ENCODE peak calls at places on chromosomes 7 and 10, in seven cellular contexts. D is activated CD8-positive, alpha-beta memory T cell treated with anti-CD3 and anti-CD28 coated beads for 4 hours; Z is body of pancreas; F is AG09319; U is Calu3; R is GM12865; M is skeletal muscle cell. W is an unnamed sample.

GRCh38 chr10:132114953-132115520 is 49.3 kb downstream of the JAKMIP3 start:
- DNase-seq in R (no peak), M (no peak), F (no peak), U (no peak), Z (peak), D (no peak), W (no peak)

GRCh38 chr7:148819697-148820332 is 64.3 kb downstream of the EZH2 start:
- DNase-seq in Z (no peak), R (no peak), M (no peak), U (no peak), F (no peak), D (no peak), W (peak)

GRCh38 chr10:93874309-93875031 is 19.3 kb upstream of the SLC35G1 start:
- DNase-seq in R (no peak), U (no peak), D (no peak), M (no peak), F (no peak), Z (no peak), W (peak)

GRCh38 chr10:98299341-98299740 is 31.3 kb upstream of the LOXL4 start:
- DNase-seq in R (no peak), F (no peak), D (no peak), Z (no peak), U (no peak), M (no peak), W (no peak)

GRCh38 chr7:117612637-117613036 is 132.8 kb downstream of the CFTR start:
- DNase-seq in D (no peak), U (no peak), M (no peak), R (no peak), Z (no peak), F (no peak), W (no peak)

GRCh38 chr10:72238392-72239175 is 22.5 kb upstream of the ASCC1 start:
- DNase-seq in U (no peak), Z (peak), D (no peak), M (no peak), F (no peak), R (no peak), W (no peak)

GRCh38 chr10:58352956-58353610 is 18.3 kb downstream of the UBE2D1 start:
- DNase-seq in M (no peak), F (no peak), Z (no peak), D (no peak), R (no peak), U (no peak), W (no peak)

GRCh38 chr10:84820121-84820520 is 491.7 kb downstream of the CCSER2 start:
- DNase-seq in D (no peak), F (no peak), U (peak), M (no peak), Z (no peak), R (peak), W (no peak)

GRCh38 chr10:21100190-21100589 is 203.1 kb upstream of the NEBL start:
- DNase-seq in R (no peak), D (no peak), Z (no peak), F (no peak), M (no peak), U (no peak), W (no peak)

GRCh38 chr10:124098575-124098974 is 5.2 kb upstream of the CHST15 start:
- DNase-seq in D (no peak), R (no peak), U (no peak), M (no peak), Z (no peak), F (no peak), W (no peak)

GRCh38 chr10:62230344-62231138 is 38.1 kb downstream of the RTKN2 start:
- DNase-seq in M (no peak), D (no peak), R (no peak), Z (no peak), F (no peak), U (no peak), W (peak)

GRCh38 chr10:132209130-132209529 is 22.4 kb downstream of the DPYSL4 start:
- DNase-seq in R (no peak), D (no peak), F (no peak), U (no peak), M (no peak), Z (no peak), W (no peak)

GRCh38 chr10:89207801-89208551 is 859 bp upstream of the CH25H start:
- DNase-seq in D (no peak), R (peak), M (no peak), F (no peak), U (peak), Z (peak), W (no peak)

GRCh38 chr7:16758634-16759602 is 5.4 kb downstream of the TSPAN13 start:
- DNase-seq in F (no peak), D (no peak), Z (no peak), M (no peak), U (no peak), R (no peak), W (no peak)

GRCh38 chr10:103044942-103045489 is 126.9 kb downstream of the CNNM2 start:
- DNase-seq in D (no peak), Z (no peak), U (no peak), M (no peak), F (peak), R (no peak), W (no peak)

GRCh38 chr10:126502481-126502880 is 114.2 kb upstream of the ADAM12 start:
- DNase-seq in R (no peak), D (no peak), F (no peak), Z (no peak), M (peak), U (no peak), W (no peak)

GRCh38 chr10:3418041-3418760 is 245.6 kb upstream of the PITRM1 start:
- DNase-seq in M (no peak), F (no peak), Z (no peak), D (no peak), U (no peak), R (no peak), W (peak)

GRCh38 chr7:51471199-51472016 is 154.8 kb upstream of the COBL start:
- DNase-seq in M (no peak), R (no peak), D (no peak), F (no peak), Z (no peak), U (no peak), W (no peak)

GRCh38 chr7:27110163-27110976 is 7.9 kb upstream of the HOXA2 start:
- DNase-seq in U (no peak), M (no peak), D (no peak), F (no peak), Z (peak), R (no peak), W (peak)

GRCh38 chr7:43540463-43540862 is 42.4 kb upstream of the STK17A start:
- DNase-seq in F (no peak), D (no peak), R (no peak), M (no peak), Z (no peak), U (no peak), W (no peak)

GRCh38 chr10:132397671-132398565 is 918 bp downstream of the PWWP2B start:
- DNase-seq in M (no peak), F (no peak), Z (peak), R (peak), U (peak), D (no peak), W (no peak)

GRCh38 chr10:28503114-28503513 is 29.8 kb upstream of the WAC start:
- DNase-seq in R (no peak), Z (peak), D (no peak), M (no peak), U (peak), F (no peak), W (no peak)

GRCh38 chr7:145036592-145037386 is 200.9 kb upstream of the TPK1 start:
- DNase-seq in U (peak), R (peak), F (no peak), D (no peak), Z (peak), M (peak), W (peak)

GRCh38 chr7:36916116-36916515 is 191.8 kb upstream of the AOAH start:
- DNase-seq in R (no peak), U (no peak), F (no peak), Z (no peak), D (no peak), M (no peak), W (no peak)

GRCh38 chr10:34716234-34716633 is 98.9 kb downstream of the PARD3 start:
- DNase-seq in Z (no peak), M (no peak), U (no peak), R (no peak), D (no peak), F (no peak), W (no peak)